ENCODE peak calls at places on chromosome X, in five cellular contexts. P is endodermal cell; V is brain microvascular endothelial cell; N is activated CD4-positive, alpha-beta T cell treated with anti-CD3 and anti-CD28 coated beads for 24 hours; Y is astrocyte of the spinal cord. L is an unnamed sample.

GRCh38 chrX:21745756-21746155 is 12.2 kb downstream of the SMPX start:
- DNase-seq in Y (peak), N (peak), P (peak), V (peak), L (peak)

GRCh38 chrX:39736219-39737211 is 361.2 kb downstream of the BCOR start:
- DNase-seq in V (peak), Y (peak), P (no peak), N (no peak), L (no peak)

GRCh38 chrX:135086197-135086854 is 34.0 kb downstream of the ETDB start:
- DNase-seq in P (peak), Y (peak), V (peak), N (no peak), L (peak)

GRCh38 chrX:107731831-107732502 is 43.6 kb downstream of the TSC22D3 start:
- DNase-seq in N (no peak), P (peak), Y (peak), V (peak), L (no peak)

GRCh38 chrX:47704736-47705135 is 45.8 kb upstream of the UXT start:
- DNase-seq in V (no peak), N (no peak), P (no peak), Y (no peak), L (no peak)

GRCh38 chrX:5236096-5236495 is 992.6 kb downstream of the NLGN4X start:
- DNase-seq in V (no peak), Y (no peak), P (peak), N (no peak), L (no peak)

GRCh38 chrX:136639506-136640176 is 8.3 kb upstream of the CD40LG start:
- DNase-seq in V (peak), P (no peak), Y (peak), N (no peak), L (no peak)

GRCh38 chrX:149255860-149256259 is 249.2 kb downstream of the IDS start:
- DNase-seq in P (no peak), Y (no peak), N (no peak), V (no peak), L (no peak)

GRCh38 chrX:103831342-103831802 is 685 bp downstream of the RAB9B start:
- DNase-seq in V (no peak), N (no peak), P (no peak), Y (peak), L (no peak)

GRCh38 chrX:31170792-31171191 is 99.0 kb upstream of the FTHL17 start:
- DNase-seq in V (no peak), P (no peak), Y (no peak), N (no peak), L (no peak)

GRCh38 chrX:19747672-19748610 is 139.5 kb downstream of the SH3KBP1 start:
- DNase-seq in N (peak), V (no peak), Y (no peak), P (no peak), L (peak)

GRCh38 chrX:80285131-80285773 is 135.0 kb upstream of the TENT5D start:
- DNase-seq in V (no peak), N (no peak), Y (peak), P (peak), L (no peak)

L was measured in stimulated activated effector memory CD8-positive, alpha-beta T cell treated with anti-CD3 and anti-CD28 coated beads, Interleukin-12 subunit alpha, Interleukin-12 subunit beta, amount 100 ng/mL, for 72 hours.